ENCODE peak calls at places on chromosomes 5 and 9, in five cellular contexts. One of them, this sample, is unnamed.

GRCh38 chr9:15485836-15486678 is 24.7 kb downstream of the PSIP1 start:
- DNase-seq in left ventricle myocardium superior: no peak
- DNase-seq in SK-N-SH: no peak
- DNase-seq in GM12891: no peak
- DNase-seq in cardiac muscle cell: peak; percentile 7
- DNase-seq in this sample: peak; percentile 37

GRCh38 chr9:137025120-137025966 is 2.7 kb downstream of the ABCA2 start:
- DNase-seq in left ventricle myocardium superior: no peak
- DNase-seq in SK-N-SH: peak; percentile 90
- DNase-seq in GM12891: no peak
- DNase-seq in cardiac muscle cell: no peak
- DNase-seq in this sample: no peak

GRCh38 chr5:171483453-171484177 is 64.2 kb downstream of the FGF18 start:
- DNase-seq in left ventricle myocardium superior: peak; percentile 90
- DNase-seq in SK-N-SH: peak; percentile 25
- DNase-seq in GM12891: no peak
- DNase-seq in cardiac muscle cell: no peak
- DNase-seq in this sample: no peak

GRCh38 chr9:95623614-95624013 is 106.8 kb upstream of the PTCH1 start:
- DNase-seq in left ventricle myocardium superior: no peak
- DNase-seq in SK-N-SH: no peak
- DNase-seq in GM12891: no peak
- DNase-seq in cardiac muscle cell: no peak
- DNase-seq in this sample: no peak

GRCh38 chr9:104927912-104928740 is at the start of gene ABCA1:
- DNase-seq in left ventricle myocardium superior: peak; percentile 94
- DNase-seq in SK-N-SH: peak; percentile 84
- DNase-seq in GM12891: peak; percentile 67
- DNase-seq in cardiac muscle cell: peak; percentile 92
- DNase-seq in this sample: peak; percentile 50

GRCh38 chr5:62767650-62768049 is 189.0 kb downstream of the LRRC70 start:
- DNase-seq in left ventricle myocardium superior: no peak
- DNase-seq in SK-N-SH: no peak
- DNase-seq in GM12891: no peak
- DNase-seq in cardiac muscle cell: no peak
- DNase-seq in this sample: no peak

GRCh38 chr5:142807378-142807911 is 37.3 kb downstream of the ARHGAP26 start:
- DNase-seq in left ventricle myocardium superior: peak; percentile 52
- DNase-seq in SK-N-SH: no peak
- DNase-seq in GM12891: no peak
- DNase-seq in cardiac muscle cell: no peak
- DNase-seq in this sample: no peak

GRCh38 chr5:1945606-1946005 is 62.9 kb upstream of the IRX4 start:
- DNase-seq in left ventricle myocardium superior: no peak
- DNase-seq in SK-N-SH: no peak
- DNase-seq in GM12891: no peak
- DNase-seq in cardiac muscle cell: no peak
- DNase-seq in this sample: no peak

GRCh38 chr5:142561029-142561428 is 124.9 kb downstream of the FGF1 start:
- DNase-seq in left ventricle myocardium superior: no peak
- DNase-seq in SK-N-SH: no peak
- DNase-seq in GM12891: no peak
- DNase-seq in cardiac muscle cell: no peak
- DNase-seq in this sample: no peak

This sample was measured in HFFc6.